ENCODE peak calls at places on chromosomes 12 and 14, in five cellular contexts. One of them, this sample, is unnamed.

GRCh38 chr14:100199240-100199860 is 39.6 kb upstream of the YY1 start:
- DNase-seq in iPS DF 19.7: no peak
- DNase-seq in EL: peak
- DNase-seq in Panc1: no peak
- DNase-seq in posterior cingulate gyrus: no peak
- DNase-seq in this sample: no peak

GRCh38 chr12:12533238-12533829 is 29.3 kb downstream of the DUSP16 start:
- DNase-seq in iPS DF 19.7: no peak
- DNase-seq in EL: no peak
- DNase-seq in Panc1: no peak
- DNase-seq in posterior cingulate gyrus: no peak
- DNase-seq in this sample: no peak

GRCh38 chr12:84056-84455 is 17.5 kb downstream of the IQSEC3 start:
- DNase-seq in iPS DF 19.7: no peak
- DNase-seq in EL: no peak
- DNase-seq in Panc1: no peak
- DNase-seq in posterior cingulate gyrus: peak
- DNase-seq in this sample: no peak

GRCh38 chr12:131867891-131868675 is 26.3 kb upstream of the ULK1 start:
- DNase-seq in iPS DF 19.7: no peak
- DNase-seq in EL: peak
- DNase-seq in Panc1: no peak
- DNase-seq in posterior cingulate gyrus: peak
- DNase-seq in this sample: no peak

GRCh38 chr14:89504602-89505320 is 87.7 kb upstream of the FOXN3 start:
- DNase-seq in iPS DF 19.7: no peak
- DNase-seq in EL: peak
- DNase-seq in Panc1: no peak
- DNase-seq in posterior cingulate gyrus: no peak
- DNase-seq in this sample: no peak

GRCh38 chr14:51370758-51371386 is 130.8 kb downstream of the TMX1 start:
- DNase-seq in iPS DF 19.7: no peak
- DNase-seq in EL: no peak
- DNase-seq in Panc1: no peak
- DNase-seq in posterior cingulate gyrus: no peak
- DNase-seq in this sample: no peak

GRCh38 chr12:53757095-53757770 is 5.5 kb upstream of the CISTR start:
- DNase-seq in iPS DF 19.7: peak
- DNase-seq in EL: peak
- DNase-seq in Panc1: no peak
- DNase-seq in posterior cingulate gyrus: peak
- DNase-seq in this sample: peak

GRCh38 chr12:113069149-113069548 is 12.6 kb downstream of the DTX1 start:
- DNase-seq in iPS DF 19.7: no peak
- DNase-seq in EL: no peak
- DNase-seq in Panc1: no peak
- DNase-seq in posterior cingulate gyrus: no peak
- DNase-seq in this sample: no peak

GRCh38 chr14:98382662-98383061 is 889.3 kb downstream of the BCL11B start:
- DNase-seq in iPS DF 19.7: no peak
- DNase-seq in EL: no peak
- DNase-seq in Panc1: no peak
- DNase-seq in posterior cingulate gyrus: no peak
- DNase-seq in this sample: no peak

GRCh38 chr12:84786622-84787021 is 126.0 kb downstream of the SLC6A15 start:
- DNase-seq in iPS DF 19.7: no peak
- DNase-seq in EL: no peak
- DNase-seq in Panc1: no peak
- DNase-seq in posterior cingulate gyrus: no peak
- DNase-seq in this sample: no peak

GRCh38 chr14:72652179-72652578 is 241.7 kb downstream of the DPF3 start:
- DNase-seq in iPS DF 19.7: no peak
- DNase-seq in EL: peak
- DNase-seq in Panc1: no peak
- DNase-seq in posterior cingulate gyrus: no peak
- DNase-seq in this sample: no peak

GRCh38 chr12:70590051-70590450 is 47.2 kb downstream of the PTPRB start:
- DNase-seq in iPS DF 19.7: peak
- DNase-seq in EL: peak
- DNase-seq in Panc1: peak
- DNase-seq in posterior cingulate gyrus: peak
- DNase-seq in this sample: peak

GRCh38 chr12:45727994-45728624 is 1.4 kb upstream of the ARID2 start:
- DNase-seq in iPS DF 19.7: no peak
- DNase-seq in EL: no peak
- DNase-seq in Panc1: no peak
- DNase-seq in posterior cingulate gyrus: no peak
- DNase-seq in this sample: no peak

GRCh38 chr12:7156259-7157197 is 26.4 kb downstream of the CLSTN3 start:
- DNase-seq in iPS DF 19.7: no peak
- DNase-seq in EL: no peak
- DNase-seq in Panc1: no peak
- DNase-seq in posterior cingulate gyrus: no peak
- DNase-seq in this sample: no peak

GRCh38 chr12:90959538-90960139 is 4.7 kb upstream of the CCER1 start:
- DNase-seq in iPS DF 19.7: no peak
- DNase-seq in EL: peak
- DNase-seq in Panc1: no peak
- DNase-seq in posterior cingulate gyrus: no peak
- DNase-seq in this sample: no peak

GRCh38 chr12:57216014-57216891 is at the start of gene NXPH4:
- DNase-seq in iPS DF 19.7: no peak
- DNase-seq in EL: peak
- DNase-seq in Panc1: no peak
- DNase-seq in posterior cingulate gyrus: no peak
- DNase-seq in this sample: no peak

GRCh38 chr14:23569443-23570151 is 2.0 kb upstream of the AP1G2 start:
- DNase-seq in iPS DF 19.7: no peak
- DNase-seq in EL: peak
- DNase-seq in Panc1: no peak
- DNase-seq in posterior cingulate gyrus: peak
- DNase-seq in this sample: no peak

GRCh38 chr14:88639221-88639620 is 76.4 kb downstream of the ZC3H14 start:
- DNase-seq in iPS DF 19.7: no peak
- DNase-seq in EL: no peak
- DNase-seq in Panc1: no peak
- DNase-seq in posterior cingulate gyrus: no peak
- DNase-seq in this sample: no peak

GRCh38 chr14:64725879-64726584 is 21.8 kb downstream of the PLEKHG3 start:
- DNase-seq in iPS DF 19.7: no peak
- DNase-seq in EL: no peak
- DNase-seq in Panc1: no peak
- DNase-seq in posterior cingulate gyrus: no peak
- DNase-seq in this sample: no peak

GRCh38 chr14:20684662-20685456 is 499 bp downstream of the RNASE4 start:
- DNase-seq in iPS DF 19.7: no peak
- DNase-seq in EL: peak
- DNase-seq in Panc1: no peak
- DNase-seq in posterior cingulate gyrus: no peak
- DNase-seq in this sample: no peak

GRCh38 chr12:111174283-111175108 is 194.4 kb downstream of the PHETA1 start:
- DNase-seq in iPS DF 19.7: no peak
- DNase-seq in EL: no peak
- DNase-seq in Panc1: peak
- DNase-seq in posterior cingulate gyrus: no peak
- DNase-seq in this sample: no peak

GRCh38 chr14:102225936-102226335 is 79.0 kb downstream of the MOK start:
- DNase-seq in iPS DF 19.7: no peak
- DNase-seq in EL: no peak
- DNase-seq in Panc1: no peak
- DNase-seq in posterior cingulate gyrus: no peak
- DNase-seq in this sample: no peak

GRCh38 chr12:7869137-7869536 is 3.6 kb downstream of the SLC2A14 start:
- DNase-seq in iPS DF 19.7: no peak
- DNase-seq in EL: peak
- DNase-seq in Panc1: no peak
- DNase-seq in posterior cingulate gyrus: no peak
- DNase-seq in this sample: no peak

GRCh38 chr12:124774462-124775167 is 89.0 kb downstream of the SCARB1 start:
- DNase-seq in iPS DF 19.7: no peak
- DNase-seq in EL: peak
- DNase-seq in Panc1: no peak
- DNase-seq in posterior cingulate gyrus: peak
- DNase-seq in this sample: no peak

GRCh38 chr14:90534091-90534837 is 137.4 kb downstream of the CALM1 start:
- DNase-seq in iPS DF 19.7: no peak
- DNase-seq in EL: peak
- DNase-seq in Panc1: no peak
- DNase-seq in posterior cingulate gyrus: peak
- DNase-seq in this sample: no peak

GRCh38 chr12:22105542-22105941 is 59.5 kb downstream of the CMAS start:
- DNase-seq in iPS DF 19.7: no peak
- DNase-seq in EL: no peak
- DNase-seq in Panc1: no peak
- DNase-seq in posterior cingulate gyrus: no peak
- DNase-seq in this sample: no peak

GRCh38 chr14:59333668-59334067 is 131.5 kb downstream of the GPR135 start:
- DNase-seq in iPS DF 19.7: no peak
- DNase-seq in EL: peak
- DNase-seq in Panc1: no peak
- DNase-seq in posterior cingulate gyrus: no peak
- DNase-seq in this sample: no peak

GRCh38 chr14:38124496-38124895 is 83.2 kb upstream of the SSTR1 start:
- DNase-seq in iPS DF 19.7: no peak
- DNase-seq in EL: no peak
- DNase-seq in Panc1: no peak
- DNase-seq in posterior cingulate gyrus: no peak
- DNase-seq in this sample: no peak

GRCh38 chr12:54891717-54892478 is 37.6 kb downstream of the MUCL1 start:
- DNase-seq in iPS DF 19.7: no peak
- DNase-seq in EL: no peak
- DNase-seq in Panc1: peak
- DNase-seq in posterior cingulate gyrus: no peak
- DNase-seq in this sample: no peak

GRCh38 chr14:100135784-100136183 is 23.7 kb downstream of the DEGS2 start:
- DNase-seq in iPS DF 19.7: no peak
- DNase-seq in EL: no peak
- DNase-seq in Panc1: no peak
- DNase-seq in posterior cingulate gyrus: no peak
- DNase-seq in this sample: no peak

GRCh38 chr14:52146504-52146903 is 77.6 kb upstream of the NID2 start:
- DNase-seq in iPS DF 19.7: no peak
- DNase-seq in EL: no peak
- DNase-seq in Panc1: no peak
- DNase-seq in posterior cingulate gyrus: no peak
- DNase-seq in this sample: no peak

GRCh38 chr14:33728010-33728498 is 222.8 kb downstream of the EGLN3 start:
- DNase-seq in iPS DF 19.7: no peak
- DNase-seq in EL: no peak
- DNase-seq in Panc1: no peak
- DNase-seq in posterior cingulate gyrus: no peak
- DNase-seq in this sample: no peak

GRCh38 chr14:29710015-29710414 is 217.6 kb downstream of the PRKD1 start:
- DNase-seq in iPS DF 19.7: no peak
- DNase-seq in EL: no peak
- DNase-seq in Panc1: no peak
- DNase-seq in posterior cingulate gyrus: no peak
- DNase-seq in this sample: no peak

GRCh38 chr12:52041695-52042123 is 9.5 kb upstream of the NR4A1 start:
- DNase-seq in iPS DF 19.7: no peak
- DNase-seq in EL: no peak
- DNase-seq in Panc1: no peak
- DNase-seq in posterior cingulate gyrus: no peak
- DNase-seq in this sample: no peak

GRCh38 chr14:92578511-92578910 is 64.9 kb downstream of the RIN3 start:
- DNase-seq in iPS DF 19.7: no peak
- DNase-seq in EL: peak
- DNase-seq in Panc1: no peak
- DNase-seq in posterior cingulate gyrus: no peak
- DNase-seq in this sample: no peak

GRCh38 chr12:125861299-125862281 is 796.4 kb downstream of the AACS start:
- DNase-seq in iPS DF 19.7: no peak
- DNase-seq in EL: no peak
- DNase-seq in Panc1: no peak
- DNase-seq in posterior cingulate gyrus: no peak
- DNase-seq in this sample: no peak

GRCh38 chr12:47975036-47975620 is 11.7 kb downstream of the TMEM106C start:
- DNase-seq in iPS DF 19.7: no peak
- DNase-seq in EL: no peak
- DNase-seq in Panc1: no peak
- DNase-seq in posterior cingulate gyrus: no peak
- DNase-seq in this sample: no peak

GRCh38 chr12:4858385-4858784 is 51.3 kb upstream of the KCNA1 start:
- DNase-seq in iPS DF 19.7: no peak
- DNase-seq in EL: no peak
- DNase-seq in Panc1: no peak
- DNase-seq in posterior cingulate gyrus: no peak
- DNase-seq in this sample: no peak

GRCh38 chr14:29814153-29815057 is 113.2 kb downstream of the PRKD1 start:
- DNase-seq in iPS DF 19.7: no peak
- DNase-seq in EL: no peak
- DNase-seq in Panc1: no peak
- DNase-seq in posterior cingulate gyrus: peak
- DNase-seq in this sample: no peak